ENCODE peak calls at places on chromosomes 7 and 10, in five cellular contexts. Z is fibroblast of lung, I is IMR-90, T is A549, Y is K562. V is an unnamed sample.

GRCh38 chr10:124992462-124993344 is 50.8 kb downstream of the ZRANB1 start:
- DNase-seq in Z (peak; percentile 68), I (peak; percentile 63), T (peak; percentile 70), Y (no peak), V (peak; percentile 65)

GRCh38 chr10:120750167-120750566 is 101.0 kb upstream of the WDR11 start:
- DNase-seq in Z (no peak), I (no peak), T (no peak), Y (no peak), V (no peak)

GRCh38 chr7:130149575-130150139 is 55.5 kb downstream of the TMEM209 start:
- DNase-seq in Z (no peak), I (no peak), T (no peak), Y (no peak), V (peak; percentile 31)

GRCh38 chr7:47584128-47584865 is 2.4 kb upstream of the TNS3 start:
- DNase-seq in Z (no peak), I (no peak), T (no peak), Y (no peak), V (no peak)

GRCh38 chr7:114574384-114574783 is 159.8 kb downstream of the FOXP2 start:
- DNase-seq in Z (peak; percentile 80), I (peak; percentile 45), T (no peak), Y (no peak), V (no peak)

GRCh38 chr7:44431091-44431608 is 59.3 kb downstream of the NUDCD3 start:
- DNase-seq in Z (no peak), I (peak; percentile 28), T (peak; percentile 27), Y (peak; percentile 30), V (peak; percentile 84)

GRCh38 chr7:3636131-3636860 is 335.2 kb downstream of the SDK1 start:
- DNase-seq in Z (no peak), I (peak; percentile 47), T (no peak), Y (no peak), V (no peak)

GRCh38 chr7:42414961-42415505 is 178.0 kb upstream of the GLI3 start:
- DNase-seq in Z (peak; percentile 55), I (no peak), T (no peak), Y (no peak), V (no peak)

GRCh38 chr7:2497500-2498336 is 21.5 kb upstream of the GRIFIN start:
- DNase-seq in Z (peak; percentile 61), I (no peak), T (no peak), Y (no peak), V (no peak)

GRCh38 chr7:47091141-47091540 is 490.8 kb downstream of the TNS3 start:
- DNase-seq in Z (no peak), I (peak; percentile 25), T (no peak), Y (no peak), V (no peak)

GRCh38 chr10:34260904-34261303 is 554.2 kb downstream of the PARD3 start:
- DNase-seq in Z (no peak), I (no peak), T (no peak), Y (no peak), V (no peak)

GRCh38 chr7:41052736-41053135 is 650.2 kb downstream of the INHBA start:
- DNase-seq in Z (no peak), I (no peak), T (no peak), Y (no peak), V (no peak)

GRCh38 chr7:136214356-136214755 is 237.2 kb upstream of the MTPN start:
- DNase-seq in Z (no peak), I (peak; percentile 1), T (peak; percentile 2), Y (no peak), V (no peak)

GRCh38 chr7:101733713-101734475 is 83.5 kb upstream of the CUX1 start:
- DNase-seq in Z (peak; percentile 77), I (peak; percentile 47), T (no peak), Y (peak; percentile 90), V (no peak)

GRCh38 chr10:118971187-118971586 is 58.3 kb upstream of the NANOS1 start:
- DNase-seq in Z (no peak), I (no peak), T (no peak), Y (no peak), V (no peak)

GRCh38 chr7:22858274-22858639 is 35.6 kb upstream of the TOMM7 start:
- DNase-seq in Z (no peak), I (no peak), T (no peak), Y (no peak), V (no peak)
- H3K4me2 ChIP-seq in Z (peak overlapping the region; percentile 49), I (peak overlapping the region; percentile 71), T (peak overlapping the region; percentile 98), Y (peak overlapping the region; percentile 5), V (no peak overlapping the region)

GRCh38 chr7:32453286-32454011 is 36.7 kb downstream of the LSM5 start:
- DNase-seq in Z (no peak), I (no peak), T (peak; percentile 15), Y (no peak), V (no peak)
- TF ChIP-seq CTCF in Z (no peak), I (no peak), T (no peak), Y (no peak), V (no peak)

DNA sequence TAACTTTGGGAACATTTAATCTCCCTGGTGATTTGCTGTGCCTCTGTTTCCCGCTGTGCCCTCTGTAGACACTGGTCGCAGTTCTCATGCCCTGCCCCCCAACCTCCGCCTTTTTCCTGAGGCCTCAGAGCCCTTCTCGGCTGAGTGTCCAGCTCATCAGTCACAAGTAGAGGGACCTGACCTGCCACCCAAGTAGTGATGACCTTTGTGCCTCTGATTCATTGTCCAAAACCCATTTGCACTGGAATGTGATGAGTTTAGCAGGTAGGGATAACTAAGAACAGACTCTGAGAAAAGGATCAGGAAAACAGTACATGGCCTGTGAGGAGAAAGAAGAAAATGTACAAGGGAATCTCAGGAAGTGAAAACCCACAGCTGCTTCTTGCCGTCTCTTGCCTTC is 58.8 kb downstream of the LANCL2 start:
- DNase-seq in Z (no peak), I (peak; percentile 24), T (no peak), Y (no peak), V (no peak)
- H3K4me2 ChIP-seq in Z (no peak overlapping the region), I (peak overlapping the region; percentile 58), T (no peak overlapping the region), Y (no peak overlapping the region), V (no peak overlapping the region)

GRCh38 chr7:144454256-144455039 is 51.0 kb upstream of the NOBOX start:
- DNase-seq in Z (peak; percentile 6), I (no peak), T (no peak), Y (no peak), V (no peak)
- TF ChIP-seq CTCF in Z (peak; percentile 9), I (no peak), T (no peak), Y (peak; percentile 10), V (peak; percentile 60)

GRCh38 chr7:26759108-26759507 is 105.3 kb downstream of the SKAP2 start:
- DNase-seq in Z (no peak), I (no peak), T (no peak), Y (no peak), V (no peak)

DNA sequence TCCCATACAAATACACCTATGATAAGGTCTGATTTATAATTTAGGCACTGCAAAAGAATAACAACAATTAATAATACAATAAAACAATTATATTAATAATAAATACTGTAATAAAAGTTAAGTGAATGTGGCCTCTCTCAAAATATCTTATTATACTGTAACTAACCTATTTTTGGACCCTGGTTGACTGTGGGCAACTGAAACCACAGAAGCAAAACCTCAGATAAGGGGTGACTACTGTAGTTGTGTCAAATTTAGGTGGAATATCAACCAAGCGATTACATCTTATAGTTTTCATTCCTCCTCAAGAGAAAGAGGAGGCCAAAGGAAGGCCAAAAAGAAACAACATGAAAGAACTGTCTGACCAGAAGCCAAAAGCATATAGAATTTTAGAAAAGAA is 103.9 kb downstream of the SKAP2 start:
- DNase-seq in Z (no peak), I (no peak), T (no peak), Y (no peak), V (no peak)
- H3K4me2 ChIP-seq in Z (no peak overlapping the region), I (no peak overlapping the region), T (no peak overlapping the region), Y (no peak overlapping the region), V (no peak overlapping the region)

V was measured in OCI-LY7.